ENCODE peak calls at places on chromosomes 11 and 22, in ten cellular contexts. R is NCI-H446; B is astrocyte of the spinal cord; J is adrenal gland; L is cardiac fibroblast; E is MM.1S; P is endothelial cell of umbilical vein; I is erythroblast; K is activated naive CD4-positive, alpha-beta T cell treated with anti-CD3 and anti-CD28 coated beads for 36 hours; H is NCI-H345. O is an unnamed sample.

GRCh38 chr22:44107341-44107740 is 73.4 kb upstream of the PARVG start:
- DNase-seq in L (no peak), K (peak), E (no peak), B (no peak), J (no peak), R (no peak), P (no peak), H (no peak), I (no peak), O (no peak)

GRCh38 chr11:134752526-134752925 is 340.5 kb upstream of the B3GAT1 start:
- DNase-seq in H (no peak), I (no peak), L (no peak), E (no peak), J (no peak), P (no peak), K (no peak), B (no peak), R (no peak), O (no peak)

GRCh38 chr11:117723625-117724024 is 73.4 kb downstream of the DSCAML1 start:
- DNase-seq in K (no peak), L (no peak), P (no peak), E (no peak), I (no peak), H (no peak), J (no peak), R (no peak), B (no peak), O (no peak)

GRCh38 chr11:58268142-58268541 is at the start of gene OR10W1:
- DNase-seq in P (no peak), J (no peak), B (no peak), E (no peak), I (no peak), H (no peak), R (no peak), K (no peak), L (no peak), O (no peak)

GRCh38 chr22:49657275-49657973 is 170.2 kb downstream of the BRD1 start:
- DNase-seq in K (peak), E (peak), J (peak), B (no peak), P (peak), H (no peak), I (peak), R (no peak), L (no peak), O (no peak)

GRCh38 chr11:14320020-14320419 is 39.0 kb downstream of the RRAS2 start:
- DNase-seq in B (peak), K (peak), R (no peak), H (no peak), J (no peak), L (no peak), I (no peak), P (no peak), E (peak), O (no peak)

GRCh38 chr11:12235549-12235944 is 125.2 kb downstream of the MICAL2 start:
- DNase-seq in I (peak), P (no peak), K (peak), B (peak), H (peak), E (no peak), R (no peak), L (peak), J (no peak), O (peak)

GRCh38 chr11:79393362-79394043 is 47.3 kb downstream of the TENM4 start:
- DNase-seq in H (peak), I (no peak), K (no peak), R (no peak), L (no peak), P (no peak), J (no peak), E (no peak), B (no peak), O (peak)

GRCh38 chr11:104700609-104701008 is 197.7 kb downstream of the CASP12 start:
- DNase-seq in E (peak), H (no peak), K (no peak), R (no peak), J (no peak), I (no peak), P (no peak), L (peak), B (peak), O (no peak)

GRCh38 chr11:82080160-82080559 is 653.5 kb downstream of the FAM181B start:
- DNase-seq in K (no peak), R (peak), B (peak), H (no peak), E (no peak), I (no peak), J (no peak), L (no peak), P (no peak), O (no peak)

GRCh38 chr11:46461461-46461927 is 69.9 kb upstream of the CHRM4 start:
- DNase-seq in L (no peak), B (peak), J (no peak), K (no peak), E (no peak), I (no peak), R (no peak), H (no peak), P (peak), O (no peak)

GRCh38 chr11:65427691-65428577 is 5.3 kb downstream of the NEAT1 start:
- DNase-seq in H (no peak), B (peak), P (peak), L (peak), E (peak), K (peak), J (peak), I (peak), R (no peak), O (peak)

GRCh38 chr22:44595841-44596341 is 97.9 kb upstream of the RTL6 start:
- DNase-seq in H (peak), K (no peak), I (no peak), R (no peak), P (peak), J (no peak), E (no peak), L (peak), B (peak), O (peak)

GRCh38 chr22:46661221-46661851 is 41.1 kb downstream of the GRAMD4 start:
- DNase-seq in J (peak), L (peak), R (peak), H (peak), I (peak), K (peak), E (no peak), B (peak), P (no peak), O (peak)

GRCh38 chr11:110161061-110161460 is 67.9 kb downstream of the ZC3H12C start:
- DNase-seq in H (no peak), B (no peak), L (no peak), I (no peak), P (no peak), R (no peak), K (no peak), J (no peak), E (no peak), O (no peak)

GRCh38 chr22:17724241-17724640 is 50.0 kb downstream of the BID start:
- DNase-seq in B (peak), L (no peak), P (no peak), K (no peak), E (no peak), H (no peak), J (no peak), I (no peak), R (no peak), O (no peak)